ENCODE peak calls at places on chromosome 18, in ten cellular contexts. J is left ventricle myocardium inferior, B is Peyer's patch, Y is mucosa of descending colon, I is lower lobe of right lung, P is body of pancreas, T is cardiac fibroblast, R is left lung, Q is tibial nerve, G is fibroblast of pulmonary artery. N is an unnamed sample.

GRCh38 chr18:23810396-23810795 is 121.1 kb downstream of the LAMA3 start:
- DNase-seq in J (no peak), B (no peak), Y (peak; percentile 7), I (no peak), P (no peak), T (no peak), R (no peak), Q (no peak), G (no peak), N (no peak)

GRCh38 chr18:77105021-77105420 is 27.6 kb downstream of the MBP start:
- DNase-seq in J (no peak), B (no peak), Y (no peak), I (no peak), P (no peak), T (no peak), R (no peak), Q (no peak), G (no peak), N (no peak)

GRCh38 chr18:35392375-35392774 is 15.2 kb upstream of the ZNF396 start:
- DNase-seq in J (no peak), B (no peak), Y (no peak), I (no peak), P (no peak), T (no peak), R (no peak), Q (no peak), G (no peak), N (no peak)

GRCh38 chr18:47594063-47594462 is 336.4 kb downstream of the SMAD2 start:
- DNase-seq in J (no peak), B (no peak), Y (no peak), I (no peak), P (no peak), T (no peak), R (no peak), Q (no peak), G (no peak), N (no peak)

GRCh38 chr18:3454365-3455089 is 4.6 kb downstream of the TGIF1 start:
- DNase-seq in J (no peak), B (peak; percentile 73), Y (peak; percentile 83), I (no peak), P (peak; percentile 42), T (peak; percentile 83), R (no peak), Q (no peak), G (peak; percentile 84), N (no peak)

GRCh38 chr18:13437801-13438506 is 219.4 kb downstream of the LDLRAD4 start:
- DNase-seq in J (no peak), B (peak; percentile 81), Y (no peak), I (no peak), P (no peak), T (no peak), R (no peak), Q (no peak), G (no peak), N (no peak)

GRCh38 chr18:29184654-29185053 is 1007.7 kb upstream of the CDH2 start:
- DNase-seq in J (no peak), B (no peak), Y (no peak), I (no peak), P (no peak), T (no peak), R (no peak), Q (no peak), G (no peak), N (no peak)

GRCh38 chr18:49510393-49511115 is 23.5 kb upstream of the C18orf32 start:
- DNase-seq in J (no peak), B (peak; percentile 69), Y (peak; percentile 73), I (no peak), P (peak; percentile 48), T (peak; percentile 67), R (no peak), Q (no peak), G (peak; percentile 73), N (no peak)

GRCh38 chr18:31100598-31101147 is 1.5 kb downstream of the DSC2 start:
- DNase-seq in J (no peak), B (peak; percentile 49), Y (peak; percentile 73), I (no peak), P (no peak), T (no peak), R (no peak), Q (no peak), G (peak; percentile 17), N (no peak)

GRCh38 chr18:31510319-31510718 is 12.3 kb downstream of the DSG2 start:
- DNase-seq in J (no peak), B (no peak), Y (no peak), I (no peak), P (no peak), T (no peak), R (no peak), Q (no peak), G (no peak), N (no peak)

DNA sequence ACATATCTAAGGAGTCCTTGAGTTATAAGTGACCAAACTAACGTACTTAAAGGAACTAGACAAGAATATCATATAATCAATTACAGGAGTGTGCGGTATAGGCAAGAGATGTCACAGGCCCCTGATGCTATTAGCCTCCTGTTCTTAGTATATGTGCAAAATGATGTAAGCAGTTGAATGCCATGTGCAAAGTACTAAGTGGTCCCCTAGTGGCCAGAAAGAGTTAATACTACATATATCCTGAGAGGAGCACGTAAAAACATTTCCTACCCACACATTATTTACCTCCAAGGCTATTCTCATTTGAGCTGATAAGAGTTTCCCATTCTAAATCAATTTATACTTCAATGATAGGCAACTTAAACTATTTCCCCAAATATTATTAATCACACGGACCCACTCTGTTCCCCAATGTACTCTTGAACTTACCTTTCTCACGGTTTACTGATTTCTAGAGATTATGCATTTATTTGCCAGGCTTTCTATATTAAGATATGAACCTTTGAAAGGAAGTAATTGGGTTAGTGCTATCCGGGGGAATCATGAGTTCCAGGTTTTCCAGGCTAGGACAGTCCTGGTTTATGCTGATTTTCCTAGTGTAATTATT is 158.0 kb upstream of the KLHL14 start:
- DNase-seq in J (no peak), B (no peak), Y (no peak), I (no peak), P (no peak), T (peak; percentile 68), R (no peak), Q (no peak), G (peak; percentile 68), N (no peak)
- TF ChIP-seq CTCF in J (peak; percentile 40), B (peak; percentile 55), Y (no peak), I (peak; percentile 32), P (peak; percentile 27), T (peak; percentile 65), R (no peak), Q (no peak), G (peak; percentile 76), N (no peak)

DNA sequence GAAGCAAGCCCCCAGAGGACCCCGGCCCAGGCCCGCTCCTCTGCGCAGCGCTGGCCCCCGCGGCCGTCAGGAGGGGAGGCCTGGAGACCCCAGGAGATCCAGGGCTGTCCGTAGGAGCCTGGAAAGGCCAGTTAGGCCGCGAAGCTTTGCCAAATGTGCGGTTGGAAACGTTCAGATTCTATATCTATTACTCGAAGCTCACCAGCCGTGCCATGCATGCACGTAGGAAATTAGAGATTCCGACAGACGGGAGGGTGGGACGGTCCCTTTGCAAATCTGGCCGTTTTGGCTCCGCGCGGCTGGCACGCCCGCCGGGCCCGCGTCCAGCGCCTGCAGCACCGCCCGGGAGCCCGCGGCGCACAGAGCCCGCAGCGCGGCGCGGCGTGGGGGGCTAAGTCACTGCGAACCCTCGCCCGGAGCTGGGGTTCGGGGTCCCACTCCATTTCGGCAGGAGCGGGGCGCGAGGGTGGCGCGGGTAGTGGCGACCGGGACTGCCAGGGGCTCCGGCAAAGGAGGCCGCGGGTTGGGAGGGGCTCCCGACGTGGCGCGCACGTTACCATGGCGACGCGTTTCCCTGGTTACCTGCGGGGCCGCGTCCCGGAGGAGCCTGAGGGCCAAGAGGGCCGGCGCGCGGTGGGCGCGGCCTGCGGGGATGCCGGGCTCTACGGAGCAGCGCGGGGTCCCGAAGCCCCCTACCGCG is 488.6 kb upstream of the SMIM21 start:
- DNase-seq in J (no peak), B (no peak), Y (no peak), I (no peak), P (peak; percentile 26), T (peak; percentile 8), R (no peak), Q (no peak), G (no peak), N (no peak)
- H3K4me3 ChIP-seq in J (peak overlapping the region; percentile 65), B (no peak overlapping the region), Y (no peak overlapping the region), I (peak overlapping the region; percentile 46), P (no peak overlapping the region), T (no peak overlapping the region), R (peak overlapping the region; percentile 19), Q (peak overlapping the region; percentile 34), G (no peak overlapping the region), N (peak overlapping the region; percentile 34)

DNA sequence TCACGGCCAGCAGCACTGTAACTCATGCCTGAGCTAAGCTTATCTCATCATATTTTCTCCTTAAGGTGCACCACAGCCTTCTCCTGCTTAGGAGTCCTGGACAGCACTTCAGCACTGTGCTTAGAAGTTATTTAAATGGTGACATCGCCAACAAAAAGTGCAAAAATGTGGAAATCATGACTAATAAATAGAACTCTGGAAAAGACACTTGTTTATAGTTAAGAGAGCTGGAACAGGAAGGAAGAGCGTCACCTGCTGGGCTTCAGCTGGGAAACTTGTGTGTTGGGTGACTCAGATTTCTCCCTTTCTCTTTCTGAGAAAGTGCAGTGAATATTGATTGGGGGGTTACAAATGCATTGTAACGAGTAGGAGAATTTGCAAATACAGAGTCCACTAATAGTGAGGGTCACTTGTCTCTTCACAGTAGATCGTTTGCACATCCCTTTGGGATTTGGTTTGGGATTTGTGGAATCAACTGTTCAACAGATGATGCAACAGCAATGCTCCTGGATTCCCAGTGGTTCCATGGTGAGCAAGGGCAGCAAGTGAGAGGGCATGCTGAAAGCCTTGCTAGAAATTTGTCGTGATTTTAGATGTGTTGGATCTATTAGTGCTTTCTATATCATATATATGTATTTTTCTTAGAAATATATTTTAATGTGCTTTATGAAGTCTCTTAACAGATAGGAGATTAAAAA is 84.2 kb downstream of the DOK6 start:
- DNase-seq in J (no peak), B (no peak), Y (no peak), I (no peak), P (no peak), T (no peak), R (no peak), Q (no peak), G (peak; percentile 59), N (no peak)
- TF ChIP-seq CTCF in J (no peak), B (no peak), Y (no peak), I (no peak), P (no peak), T (peak; percentile 19), R (no peak), Q (no peak), G (peak; percentile 38), N (no peak)

DNA sequence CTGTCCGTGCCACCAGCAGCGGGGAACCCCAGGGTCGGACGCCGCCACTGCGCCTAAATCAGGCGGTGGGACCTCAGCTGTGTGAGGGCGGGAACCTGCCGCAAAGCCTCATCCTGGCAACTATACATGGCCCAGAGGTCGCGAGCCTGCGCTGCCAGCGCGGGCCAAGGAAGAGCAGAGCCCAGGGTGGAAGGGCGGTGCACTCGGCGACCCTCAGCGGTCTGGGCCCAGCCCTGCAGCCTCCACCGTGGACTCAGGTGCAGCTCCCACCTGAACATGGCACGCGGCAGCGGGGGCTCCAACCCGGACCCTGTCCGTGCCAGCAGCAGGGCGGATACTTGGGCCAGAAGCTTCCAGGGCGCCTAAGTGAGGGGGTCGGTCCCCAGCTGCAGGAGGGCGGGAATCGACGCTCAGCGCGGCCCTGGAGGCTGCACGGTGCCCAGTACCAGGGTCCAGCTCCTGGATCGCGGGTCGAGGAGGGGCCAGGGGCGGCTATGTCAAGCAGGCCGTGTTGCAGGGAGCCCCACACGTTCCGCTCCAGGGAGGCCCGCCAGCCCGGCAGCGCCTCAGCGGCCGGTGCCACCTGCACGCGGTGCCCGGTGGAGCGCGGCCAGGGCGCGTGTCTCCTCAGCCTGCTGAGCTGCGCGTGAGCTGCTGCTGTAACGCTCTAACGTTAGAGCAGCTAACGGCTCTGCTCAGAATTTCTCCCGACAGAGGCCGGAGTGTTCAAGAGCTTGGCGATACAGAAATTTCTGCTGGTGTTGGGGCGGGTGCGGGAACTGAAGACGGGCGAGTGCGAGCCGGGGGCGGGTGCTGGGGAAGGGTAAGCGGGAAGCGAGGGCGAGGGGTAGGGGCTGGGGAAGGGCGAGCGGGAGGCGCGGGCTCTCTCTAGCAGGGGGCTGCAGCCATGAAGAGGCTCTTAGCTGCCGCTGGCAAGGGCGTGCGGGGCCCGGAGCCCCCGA is at the start of gene ANKRD30B:
- DNase-seq in J (no peak), B (no peak), Y (no peak), I (peak; percentile 23), P (no peak), T (no peak), R (no peak), Q (no peak), G (no peak), N (no peak)
- H3K4me3 ChIP-seq in J (no peak within 1 kb of the TSS), B (no peak within 1 kb of the TSS), Y (no peak within 1 kb of the TSS), I (no peak within 1 kb of the TSS), P (no peak within 1 kb of the TSS), T (peak within 1 kb of the TSS; percentile 10), R (no peak within 1 kb of the TSS), Q (peak within 1 kb of the TSS; percentile 18), G (no peak within 1 kb of the TSS), N (no peak within 1 kb of the TSS)